ENCODE peak calls at places on chromosomes 12 and 14, in ten cellular contexts. F, E, G, N, J, Y, K, X, V and L are unnamed samples.

GRCh38 chr12:84134797-84135366 is 777.7 kb downstream of the SLC6A15 start:
- DNase-seq in F (no peak), E (no peak), G (no peak), N (no peak), J (no peak), Y (no peak), K (no peak), X (no peak), V (no peak), L (no peak)

GRCh38 chr12:51591020-51591901 is at the start of gene SCN8A:
- DNase-seq in F (no peak), E (peak; percentile 16), G (peak; percentile 62), N (peak; percentile 46), J (no peak), Y (no peak), K (peak; percentile 17), X (peak; percentile 36), V (no peak), L (no peak)

GRCh38 chr12:118783703-118784102 is 197.6 kb upstream of the SRRM4 start:
- DNase-seq in F (no peak), E (no peak), G (no peak), N (no peak), J (no peak), Y (no peak), K (no peak), X (no peak), V (no peak), L (no peak)

GRCh38 chr12:115507951-115508722 is 769.4 kb downstream of the MED13L start:
- DNase-seq in F (peak; percentile 21), E (no peak), G (no peak), N (no peak), J (no peak), Y (no peak), K (no peak), X (no peak), V (no peak), L (no peak)

GRCh38 chr14:75147423-75148071 is 20.7 kb upstream of the NEK9 start:
- DNase-seq in F (peak; percentile 84), E (no peak), G (peak; percentile 78), N (no peak), J (peak; percentile 92), Y (no peak), K (peak; percentile 67), X (peak; percentile 69), V (peak; percentile 61), L (peak; percentile 95)

GRCh38 chr12:52879394-52880351 is 25.2 kb downstream of the KRT8 start:
- DNase-seq in F (peak; percentile 76), E (peak; percentile 86), G (peak; percentile 77), N (peak; percentile 82), J (peak; percentile 87), Y (no peak), K (peak; percentile 89), X (peak; percentile 82), V (peak; percentile 73), L (peak; percentile 95)

GRCh38 chr12:563250-563781 is 99.9 kb downstream of the NINJ2 start:
- DNase-seq in F (no peak), E (no peak), G (no peak), N (no peak), J (no peak), Y (no peak), K (no peak), X (no peak), V (no peak), L (no peak)

GRCh38 chr14:69282448-69282847 is 22.5 kb downstream of the GALNT16 start:
- DNase-seq in F (no peak), E (no peak), G (no peak), N (no peak), J (no peak), Y (no peak), K (no peak), X (no peak), V (no peak), L (peak; percentile 70)

GRCh38 chr12:69688496-69689427 is 10.3 kb downstream of the BEST3 start:
- DNase-seq in F (peak; percentile 33), E (peak; percentile 80), G (peak; percentile 41), N (peak; percentile 86), J (no peak), Y (no peak), K (peak; percentile 60), X (peak; percentile 31), V (peak; percentile 22), L (peak; percentile 88)

GRCh38 chr14:100696017-100696416 is 30.7 kb upstream of the DLK1 start:
- DNase-seq in F (no peak), E (no peak), G (no peak), N (no peak), J (no peak), Y (no peak), K (no peak), X (no peak), V (no peak), L (no peak)

GRCh38 chr14:59278111-59278510 is 89.6 kb downstream of the DAAM1 start:
- DNase-seq in F (no peak), E (peak; percentile 85), G (no peak), N (peak; percentile 67), J (no peak), Y (no peak), K (no peak), X (no peak), V (no peak), L (no peak)

GRCh38 chr12:104285740-104286537 is 17.6 kb upstream of the EID3 start:
- DNase-seq in F (peak; percentile 82), E (peak; percentile 42), G (no peak), N (no peak), J (no peak), Y (no peak), K (no peak), X (peak; percentile 60), V (no peak), L (no peak)

GRCh38 chr12:6067152-6067916 is 57.1 kb downstream of the VWF start:
- DNase-seq in F (peak; percentile 46), E (peak; percentile 76), G (no peak), N (peak; percentile 84), J (no peak), Y (no peak), K (no peak), X (peak; percentile 40), V (peak; percentile 37), L (no peak)

GRCh38 chr12:130196827-130197226 is 34.6 kb downstream of the FZD10 start:
- DNase-seq in F (no peak), E (no peak), G (no peak), N (no peak), J (no peak), Y (no peak), K (no peak), X (peak; percentile 19), V (no peak), L (no peak)

GRCh38 chr14:89308232-89308959 is 108.6 kb downstream of the FOXN3 start:
- DNase-seq in F (peak; percentile 41), E (no peak), G (no peak), N (no peak), J (no peak), Y (no peak), K (no peak), X (no peak), V (no peak), L (no peak)

GRCh38 chr14:75566321-75566720 is 12.1 kb upstream of the FLVCR2 start:
- DNase-seq in F (no peak), E (no peak), G (no peak), N (no peak), J (no peak), Y (no peak), K (peak; percentile 66), X (no peak), V (no peak), L (no peak)

GRCh38 chr14:20469890-20470858 is 968 bp downstream of the PNP start:
- DNase-seq in F (peak; percentile 73), E (peak; percentile 45), G (no peak), N (peak; percentile 69), J (peak; percentile 73), Y (no peak), K (no peak), X (peak; percentile 40), V (peak; percentile 16), L (peak; percentile 60)

GRCh38 chr12:14952295-14952995 is 9.0 kb downstream of the ARHGDIB start:
- DNase-seq in F (peak; percentile 66), E (peak; percentile 48), G (no peak), N (peak; percentile 42), J (no peak), Y (no peak), K (no peak), X (no peak), V (no peak), L (no peak)

DNA sequence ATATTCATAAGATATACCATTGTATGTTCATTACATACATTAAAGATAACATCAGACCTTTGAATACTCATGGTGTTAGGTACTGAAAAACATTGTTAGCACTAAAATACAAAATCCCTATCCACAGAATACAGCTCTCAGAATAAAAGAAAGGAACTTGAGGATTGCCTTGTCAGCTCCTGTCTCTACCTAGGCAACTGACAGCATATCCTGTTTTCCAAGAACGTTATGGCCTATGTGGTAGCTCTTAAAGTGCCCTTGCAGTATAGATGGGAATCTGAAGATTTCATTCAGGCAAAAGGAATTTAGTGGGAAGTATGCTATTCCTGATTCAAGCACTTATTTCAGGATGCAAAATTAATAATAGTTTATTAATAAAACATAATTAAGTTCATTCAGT is 1.8 kb upstream of the PPP1R12A start:
- DNase-seq in F (no peak), E (no peak), G (no peak), N (no peak), J (no peak), Y (no peak), K (no peak), X (no peak), V (no peak), L (no peak)
- TF ChIP-seq POLR2A in F (no peak), E (no peak), G (no peak), N (no peak), J (no peak), Y (no peak), K (no peak), X (no peak), V (no peak), L (no peak)

GRCh38 chr12:4628406-4628805 is 20.4 kb downstream of the AKAP3 start:
- DNase-seq in F (no peak), E (no peak), G (no peak), N (no peak), J (no peak), Y (no peak), K (no peak), X (no peak), V (no peak), L (no peak)
- H3K4me3 ChIP-seq in F (no peak overlapping the region), E (no peak overlapping the region), G (no peak overlapping the region), N (no peak overlapping the region), J (no peak overlapping the region), Y (no peak overlapping the region), K (no peak overlapping the region), X (no peak overlapping the region), V (no peak overlapping the region), L (no peak overlapping the region)

DNA sequence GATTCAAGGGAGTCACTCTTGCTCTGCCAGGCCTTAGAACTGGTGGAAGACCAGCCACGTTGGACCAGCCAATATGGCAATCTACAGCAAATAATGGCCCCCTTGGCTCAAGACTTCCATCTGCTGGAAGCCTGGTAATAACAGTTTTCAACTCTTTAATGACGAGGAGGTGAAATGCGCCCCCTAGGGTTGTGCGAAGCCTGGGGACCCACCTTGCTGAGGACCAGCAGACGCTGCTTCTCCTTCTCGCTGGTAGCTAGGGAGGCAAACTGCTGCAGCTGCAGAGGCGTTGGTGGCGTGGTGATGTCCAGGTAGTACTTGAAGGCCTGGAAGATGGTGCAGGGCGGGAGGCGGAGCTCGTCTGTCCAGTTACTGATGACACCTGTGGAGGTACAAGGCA is 41.5 kb upstream of the FBXO21 start:
- DNase-seq in F (no peak), E (peak; percentile 24), G (no peak), N (no peak), J (no peak), Y (no peak), K (no peak), X (no peak), V (no peak), L (no peak)
- TF ChIP-seq CTCF in F (no peak), E (peak; percentile 98), G (no peak), N (peak; percentile 41), J (no peak), Y (no peak), K (no peak), X (no peak), V (no peak), L (no peak)

GRCh38 chr14:103186894-103187586 is 63.8 kb downstream of the TNFAIP2 start:
- DNase-seq in F (no peak), E (no peak), G (no peak), N (no peak), J (peak; percentile 53), Y (no peak), K (no peak), X (no peak), V (no peak), L (no peak)
- TF ChIP-seq POLR2A in F (no peak), E (no peak), G (no peak), N (no peak), J (no peak), Y (no peak), K (no peak), X (no peak), V (no peak), L (no peak)